ENCODE peak calls at places on chromosomes 5 and 9, in seven cellular contexts. T is posterior vena cava; M is activated CD4-positive, alpha-beta T cell treated with anti-CD3 and anti-CD28 coated beads for 48 hours; P is RWPE1; H is tibial nerve; W is Jurkat, Clone E6-1; N is fibroblast of villous mesenchyme. O is an unnamed sample.

GRCh38 chr9:73995836-73996235 is 501.3 kb upstream of the RORB start:
- DNase-seq in T (no peak), M (no peak), P (no peak), H (no peak), W (no peak), N (no peak), O (no peak)

GRCh38 chr9:14343948-14344547 is 30.1 kb upstream of the NFIB start:
- DNase-seq in T (no peak), M (no peak), P (no peak), H (no peak), W (no peak), N (no peak), O (no peak)

GRCh38 chr5:62477801-62478200 is 65.2 kb downstream of the IPO11 start:
- DNase-seq in T (no peak), M (no peak), P (no peak), H (no peak), W (no peak), N (peak), O (no peak)

GRCh38 chr9:124809741-124810500 is 33.0 kb downstream of the OLFML2A start:
- DNase-seq in T (no peak), M (no peak), P (no peak), H (no peak), W (no peak), N (no peak), O (no peak)

GRCh38 chr9:37753489-37754190 is at the start of gene TRMT10B:
- DNase-seq in T (peak), M (peak), P (peak), H (peak), W (peak), N (peak), O (peak)

GRCh38 chr9:16459421-16460148 is 410.9 kb downstream of the BNC2 start:
- DNase-seq in T (no peak), M (no peak), P (no peak), H (no peak), W (no peak), N (no peak), O (no peak)

GRCh38 chr5:98827161-98827560 is 53.7 kb downstream of the RGMB start:
- DNase-seq in T (no peak), M (no peak), P (peak), H (no peak), W (peak), N (peak), O (peak)

GRCh38 chr5:64971538-64971937 is 202.8 kb downstream of the CWC27 start:
- DNase-seq in T (no peak), M (no peak), P (no peak), H (no peak), W (no peak), N (peak), O (no peak)

GRCh38 chr5:112738180-112738560 is 485 bp downstream of the APC start:
- DNase-seq in T (no peak), M (peak), P (peak), H (no peak), W (no peak), N (peak), O (peak)

GRCh38 chr9:118330191-118330986 is 626.2 kb downstream of the TLR4 start:
- DNase-seq in T (no peak), M (no peak), P (no peak), H (no peak), W (no peak), N (no peak), O (no peak)

O was measured in SW480.